ENCODE peak calls at places on chromosomes 5 and 9, in five cellular contexts. I, W, T, V and H are unnamed samples.
A peak's percentile ranks its signal among the peaks of the same experiment; 100 is the strongest.

GRCh38 chr5:123785160-123786001 is 273.4 kb downstream of the CSNK1G3 start:
- DNase-seq in I (no peak), V (peak; percentile 65), W (peak; percentile 53), T (no peak), H (peak; percentile 81)

GRCh38 chr9:100413839-100414420 is 13.0 kb upstream of the MSANTD3 start:
- DNase-seq in I (no peak), W (no peak), V (no peak), T (no peak), H (no peak)

GRCh38 chr5:169577966-169578365 is 5.6 kb upstream of the SPDL1 start:
- DNase-seq in V (no peak), W (peak; percentile 3), T (no peak), I (no peak), H (peak; percentile 22)

GRCh38 chr5:94505327-94506080 is 112.9 kb downstream of the KIAA0825 start:
- DNase-seq in W (no peak), T (no peak), V (no peak), I (no peak), H (no peak)

GRCh38 chr5:77945874-77946273 is 169.7 kb upstream of the TBCA start:
- DNase-seq in V (no peak), I (no peak), W (no peak), T (no peak), H (no peak)

GRCh38 chr5:178357127-178357526 is 124.5 kb upstream of the PHYKPL start:
- DNase-seq in V (peak; percentile 13), I (no peak), W (peak; percentile 14), T (no peak), H (no peak)

GRCh38 chr5:82314964-82315728 is 37.0 kb upstream of the RPS23 start:
- DNase-seq in W (no peak), I (no peak), T (no peak), V (no peak), H (no peak)

GRCh38 chr9:2015581-2016410 is 649 bp downstream of the SMARCA2 start:
- DNase-seq in I (peak; percentile 11), W (peak; percentile 51), V (peak; percentile 61), T (peak; percentile 49), H (peak; percentile 16)

GRCh38 chr5:14580037-14581034 is 1.3 kb upstream of the OTULINL start:
- DNase-seq in T (no peak), I (no peak), V (no peak), W (peak; percentile 67), H (no peak)

GRCh38 chr5:177505075-177505474 is 4.6 kb downstream of the DOK3 start:
- DNase-seq in T (no peak), V (no peak), W (no peak), I (no peak), H (no peak)

GRCh38 chr9:2017459-2018161 is 2.5 kb downstream of the SMARCA2 start:
- DNase-seq in V (peak; percentile 87), W (peak; percentile 39), T (peak; percentile 64), I (peak; percentile 57), H (peak; percentile 11)

GRCh38 chr5:91283899-91284298 is 99.2 kb downstream of the ARRDC3 start:
- DNase-seq in V (peak; percentile 20), T (no peak), W (no peak), I (no peak), H (no peak)

GRCh38 chr5:34685485-34686197 is 29.5 kb downstream of the RAI14 start:
- DNase-seq in I (no peak), T (no peak), W (no peak), V (no peak), H (no peak)

GRCh38 chr9:100884518-100884917 is 144.0 kb upstream of the PLPPR1 start:
- DNase-seq in V (no peak), T (no peak), W (no peak), I (no peak), H (no peak)

GRCh38 chr9:96884443-96884842 is 30.1 kb upstream of the ZNF782 start:
- DNase-seq in W (no peak), T (no peak), I (no peak), V (no peak), H (no peak)

GRCh38 chr9:75188756-75189155 is 100.4 kb downstream of the OSTF1 start:
- DNase-seq in T (no peak), W (no peak), I (no peak), V (no peak), H (no peak)

GRCh38 chr9:5455181-5455580 is 4.8 kb downstream of the CD274 start:
- DNase-seq in T (no peak), I (no peak), W (no peak), V (no peak), H (no peak)

GRCh38 chr5:1405539-1406530 is 39.4 kb downstream of the SLC6A3 start:
- DNase-seq in I (no peak), W (no peak), T (no peak), V (no peak), H (no peak)

GRCh38 chr5:124738751-124739559 is 7.5 kb downstream of the ZNF608 start:
- DNase-seq in W (peak; percentile 81), V (no peak), I (no peak), T (no peak), H (peak; percentile 99)

GRCh38 chr9:129497064-129497836 is 123.7 kb downstream of the C9orf50 start:
- DNase-seq in V (peak; percentile 48), I (no peak), T (no peak), W (peak; percentile 92), H (peak; percentile 78)

GRCh38 chr5:172439785-172440480 is 14.4 kb downstream of the SH3PXD2B start:
- DNase-seq in W (no peak), I (no peak), T (no peak), V (no peak), H (no peak)

GRCh38 chr5:140214831-140215230 is 39.8 kb downstream of the CYSTM1 start:
- DNase-seq in V (peak; percentile 64), I (no peak), W (no peak), T (no peak), H (no peak)

GRCh38 chr5:57577432-57578175 is 95.0 kb upstream of the ACTBL2 start:
- DNase-seq in V (no peak), W (no peak), I (no peak), T (no peak), H (no peak)

GRCh38 chr9:97714435-97714834 is 17.3 kb upstream of the XPA start:
- DNase-seq in V (no peak), T (no peak), I (no peak), W (no peak), H (no peak)

GRCh38 chr5:61805101-61805500 is 473.0 kb downstream of the ZSWIM6 start:
- DNase-seq in T (no peak), V (peak; percentile 3), W (peak; percentile 45), I (no peak), H (no peak)

GRCh38 chr9:135144581-135145108 is 57.2 kb downstream of the OLFM1 start:
- DNase-seq in I (no peak), T (no peak), W (peak; percentile 77), V (peak; percentile 50), H (no peak)

GRCh38 chr9:81607593-81608288 is 81.6 kb downstream of the TLE1 start:
- DNase-seq in V (no peak), I (no peak), W (no peak), T (no peak), H (no peak)

GRCh38 chr5:167511-167910 is 23.8 kb upstream of the LRRC14B start:
- DNase-seq in I (no peak), W (no peak), V (no peak), T (no peak), H (no peak)

GRCh38 chr5:173341911-173342535 is 13.8 kb upstream of the STC2 start:
- DNase-seq in W (no peak), I (no peak), V (no peak), T (no peak), H (no peak)

GRCh38 chr5:143606043-143606752 is 202.7 kb upstream of the NR3C1 start:
- DNase-seq in W (no peak), T (peak; percentile 26), I (peak; percentile 18), V (no peak), H (no peak)

GRCh38 chr5:76084496-76085285 is 1.5 kb downstream of the SV2C start:
- DNase-seq in T (no peak), I (no peak), W (peak; percentile 88), V (no peak), H (peak; percentile 32)

GRCh38 chr9:136199391-136200288 is 5.3 kb downstream of the LHX3 start:
- DNase-seq in T (no peak), I (no peak), W (no peak), V (no peak), H (no peak)

GRCh38 chr5:160436017-160436416 is 14.4 kb downstream of the PTTG1 start:
- DNase-seq in T (no peak), V (no peak), W (no peak), I (no peak), H (no peak)

GRCh38 chr5:127697894-127698600 is 5.1 kb upstream of the CCDC192 start:
- DNase-seq in W (no peak), V (peak; percentile 18), I (no peak), T (no peak), H (no peak)

GRCh38 chr5:154038604-154039457 is at the start of the genes FAM114A2 and MFAP3:
- DNase-seq in T (peak; percentile 89), V (peak; percentile 90), W (peak; percentile 92), I (peak; percentile 74), H (peak; percentile 90)

GRCh38 chr5:19605846-19606407 is 382.1 kb downstream of the CDH18 start:
- DNase-seq in W (no peak), I (no peak), V (no peak), T (no peak), H (no peak)

GRCh38 chr5:122156724-122157325 is 27.5 kb downstream of the ZNF474 start:
- DNase-seq in I (no peak), W (peak; percentile 88), T (no peak), V (no peak), H (peak; percentile 36)

GRCh38 chr5:85929713-85930112 is 688.0 kb upstream of the COX7C start:
- DNase-seq in T (no peak), I (no peak), W (no peak), V (no peak), H (no peak)

GRCh38 chr5:144142030-144142825 is 28.2 kb downstream of the YIPF5 start:
- DNase-seq in T (no peak), I (peak; percentile 14), W (peak; percentile 82), V (no peak), H (peak; percentile 57)